ENCODE peak calls at places on chromosomes 1 and 21, in eight cellular contexts. S is CD4-positive, alpha-beta T cell; L is cardiac muscle cell; Y is neural crest cell; M is HFF-Myc; Z is heart left ventricle; Q is progenitor cell of endocrine pancreas; I is choroid plexus epithelial cell. B is an unnamed sample.

GRCh38 chr1:111139234-111139955 is 498 bp downstream of the DRAM2 start:
- DNase-seq in S (peak), L (peak), Y (peak), M (no peak), Z (peak), Q (peak), I (peak), B (peak)

GRCh38 chr1:78617615-78618026 is 2.6 kb upstream of the IFI44L start:
- DNase-seq in S (peak), L (peak), Y (peak), M (peak), Z (peak), Q (peak), I (peak), B (peak)

GRCh38 chr21:37244506-37245083 is 22.5 kb downstream of the VPS26C start:
- DNase-seq in S (no peak), L (no peak), Y (no peak), M (no peak), Z (no peak), Q (no peak), I (peak), B (no peak)

GRCh38 chr21:14064296-14064645 is 146.5 kb downstream of the LIPI start:
- DNase-seq in S (no peak), L (no peak), Y (no peak), M (no peak), Z (no peak), Q (no peak), I (no peak), B (no peak)

GRCh38 chr1:225318706-225319575 is 108.9 kb downstream of the LBR start:
- DNase-seq in S (no peak), L (peak), Y (peak), M (peak), Z (no peak), Q (peak), I (peak), B (peak)

GRCh38 chr1:2044510-2045319 is 5.5 kb upstream of the PRKCZ start:
- DNase-seq in S (peak), L (peak), Y (peak), M (no peak), Z (peak), Q (peak), I (peak), B (peak)

GRCh38 chr21:15355066-15355465 is 290.3 kb upstream of the NRIP1 start:
- DNase-seq in S (no peak), L (no peak), Y (no peak), M (no peak), Z (no peak), Q (no peak), I (peak), B (no peak)

GRCh38 chr1:97832490-97832889 is 88.3 kb downstream of the DPYD start:
- DNase-seq in S (no peak), L (no peak), Y (no peak), M (no peak), Z (peak), Q (no peak), I (peak), B (no peak)

GRCh38 chr1:116290920-116291465 is 82.1 kb upstream of the ATP1A1 start:
- DNase-seq in S (no peak), L (no peak), Y (no peak), M (no peak), Z (no peak), Q (no peak), I (no peak), B (no peak)

GRCh38 chr1:239367417-239367816 is 19.0 kb upstream of the CHRM3 start:
- DNase-seq in S (no peak), L (no peak), Y (no peak), M (no peak), Z (no peak), Q (no peak), I (no peak), B (no peak)

GRCh38 chr1:229427572-229427971 is 6.3 kb downstream of the ACTA1 start:
- DNase-seq in S (no peak), L (no peak), Y (no peak), M (no peak), Z (no peak), Q (no peak), I (no peak), B (no peak)

GRCh38 chr1:48214820-48215219 is 7.7 kb upstream of the SLC5A9 start:
- DNase-seq in S (no peak), L (no peak), Y (no peak), M (no peak), Z (no peak), Q (no peak), I (no peak), B (no peak)

GRCh38 chr1:7292033-7292681 is 478.9 kb upstream of the VAMP3 start:
- DNase-seq in S (no peak), L (no peak), Y (no peak), M (no peak), Z (no peak), Q (no peak), I (no peak), B (no peak)

GRCh38 chr1:113581323-113581722 is 178.0 kb downstream of the PHTF1 start:
- DNase-seq in S (no peak), L (no peak), Y (no peak), M (no peak), Z (no peak), Q (no peak), I (no peak), B (no peak)

GRCh38 chr1:41533731-41534080 is 49.2 kb upstream of the EDN2 start:
- DNase-seq in S (no peak), L (no peak), Y (no peak), M (no peak), Z (no peak), Q (no peak), I (no peak), B (no peak)

GRCh38 chr21:42122398-42122797 is 51.3 kb downstream of the UMODL1 start:
- DNase-seq in S (no peak), L (no peak), Y (no peak), M (no peak), Z (no peak), Q (no peak), I (no peak), B (no peak)

GRCh38 chr1:95309031-95309459 is 75.0 kb downstream of the RWDD3 start:
- DNase-seq in S (no peak), L (peak), Y (peak), M (no peak), Z (peak), Q (peak), I (peak), B (peak)

GRCh38 chr1:8348056-8348776 is 30.3 kb downstream of the SLC45A1 start:
- DNase-seq in S (no peak), L (no peak), Y (no peak), M (no peak), Z (no peak), Q (no peak), I (no peak), B (no peak)

GRCh38 chr1:95012389-95012788 is 60.4 kb downstream of the ALG14 start:
- DNase-seq in S (no peak), L (no peak), Y (no peak), M (peak), Z (no peak), Q (no peak), I (peak), B (no peak)

GRCh38 chr1:241271427-241271826 is 85.6 kb downstream of the RGS7 start:
- DNase-seq in S (no peak), L (no peak), Y (no peak), M (no peak), Z (no peak), Q (no peak), I (no peak), B (no peak)

GRCh38 chr1:220462756-220463155 is 65.2 kb upstream of the MARK1 start:
- DNase-seq in S (no peak), L (peak), Y (peak), M (no peak), Z (no peak), Q (no peak), I (no peak), B (peak)

GRCh38 chr1:165828581-165829329 is 1.3 kb downstream of the UCK2 start:
- DNase-seq in S (no peak), L (peak), Y (peak), M (peak), Z (peak), Q (peak), I (peak), B (peak)

GRCh38 chr1:17207966-17208418 is 3.1 kb downstream of the PADI1 start:
- DNase-seq in S (no peak), L (no peak), Y (no peak), M (peak), Z (no peak), Q (no peak), I (peak), B (no peak)

GRCh38 chr1:236753554-236753953 is 41.5 kb upstream of the MTR start:
- DNase-seq in S (no peak), L (peak), Y (no peak), M (no peak), Z (no peak), Q (no peak), I (peak), B (no peak)

GRCh38 chr1:169326644-169327316 is 40.8 kb downstream of the NME7 start:
- DNase-seq in S (no peak), L (no peak), Y (no peak), M (no peak), Z (no peak), Q (no peak), I (peak), B (no peak)

GRCh38 chr1:4108341-4108740 is 208.3 kb upstream of the C1orf174 start:
- DNase-seq in S (no peak), L (no peak), Y (no peak), M (no peak), Z (no peak), Q (no peak), I (no peak), B (peak)

GRCh38 chr1:204589409-204590038 is 73.3 kb downstream of the MDM4 start:
- DNase-seq in S (no peak), L (no peak), Y (no peak), M (no peak), Z (no peak), Q (no peak), I (no peak), B (no peak)

GRCh38 chr1:71587961-71588360 is 507.1 kb upstream of the ZRANB2 start:
- DNase-seq in S (no peak), L (peak), Y (no peak), M (peak), Z (no peak), Q (no peak), I (no peak), B (no peak)

GRCh38 chr1:16254263-16254948 is 17.4 kb upstream of the CPLANE2 start:
- DNase-seq in S (no peak), L (no peak), Y (no peak), M (no peak), Z (no peak), Q (no peak), I (no peak), B (no peak)

GRCh38 chr21:44918107-44918470 is 2.6 kb downstream of the ITGB2 start:
- DNase-seq in S (no peak), L (no peak), Y (no peak), M (no peak), Z (no peak), Q (no peak), I (no peak), B (no peak)

GRCh38 chr21:44583800-44584147 is 3.4 kb upstream of the KRTAP10-5 start:
- DNase-seq in S (no peak), L (no peak), Y (no peak), M (no peak), Z (no peak), Q (no peak), I (no peak), B (no peak)

GRCh38 chr1:31488528-31488927 is 75.5 kb downstream of the SERINC2 start:
- DNase-seq in S (no peak), L (no peak), Y (no peak), M (no peak), Z (no peak), Q (no peak), I (no peak), B (no peak)

GRCh38 chr1:180674603-180675530 is 43.0 kb downstream of the XPR1 start:
- DNase-seq in S (no peak), L (no peak), Y (no peak), M (no peak), Z (no peak), Q (no peak), I (peak), B (no peak)

GRCh38 chr1:230581446-230582079 is 60.7 kb upstream of the COG2 start:
- DNase-seq in S (no peak), L (no peak), Y (no peak), M (no peak), Z (no peak), Q (no peak), I (peak), B (no peak)
- TF ChIP-seq CTCF in S (no peak), L (no peak), Y (no peak), M (peak), Z (no peak), Q (no peak), I (peak), B (no peak)

GRCh38 chr1:201895913-201896807 is 7.5 kb downstream of the SHISA4 start:
- DNase-seq in S (peak), L (peak), Y (peak), M (peak), Z (peak), Q (peak), I (peak), B (peak)

GRCh38 chr1:201898240-201898894 is 9.7 kb downstream of the SHISA4 start:
- DNase-seq in S (no peak), L (no peak), Y (no peak), M (no peak), Z (no peak), Q (no peak), I (no peak), B (no peak)

GRCh38 chr1:201895120-201895665 is 6.5 kb downstream of the SHISA4 start:
- DNase-seq in S (no peak), L (no peak), Y (no peak), M (no peak), Z (no peak), Q (no peak), I (no peak), B (no peak)

GRCh38 chr1:201898992-201899391 is 10.3 kb downstream of the SHISA4 start:
- DNase-seq in S (no peak), L (no peak), Y (no peak), M (no peak), Z (no peak), Q (no peak), I (no peak), B (no peak)

DNA sequence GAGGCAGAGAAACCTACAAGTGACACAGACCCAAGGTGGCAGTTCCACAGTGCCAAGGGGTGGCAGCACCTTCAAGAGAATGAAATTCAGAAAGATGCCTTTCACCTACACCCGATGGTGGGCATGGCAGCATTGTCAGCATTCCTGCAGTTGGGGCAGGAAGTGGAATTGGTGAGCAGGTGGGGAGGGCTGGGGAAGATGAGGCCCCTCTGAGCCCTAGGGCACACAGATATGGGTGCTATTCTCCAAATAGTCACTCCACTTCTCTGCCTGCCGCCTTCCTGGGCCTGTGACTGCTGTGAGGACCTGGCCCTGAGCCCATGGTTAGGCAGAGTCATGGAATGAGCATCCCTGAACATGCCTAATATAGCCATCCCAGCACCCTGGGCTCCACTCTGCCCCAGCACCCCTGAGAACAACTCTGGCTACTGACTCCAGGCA is 8.3 kb downstream of the SHISA4 start:
- DNase-seq in S (no peak), L (no peak), Y (no peak), M (no peak), Z (peak), Q (no peak), I (no peak), B (no peak)
- TF ChIP-seq CTCF in S (no peak), L (no peak), Y (no peak), M (no peak), Z (no peak), Q (no peak), I (peak), B (no peak)

GRCh38 chr1:202005958-202006357 is 4.4 kb upstream of the ELF3 start:
- DNase-seq in S (no peak), L (peak), Y (no peak), M (no peak), Z (no peak), Q (no peak), I (peak), B (no peak)
- TF ChIP-seq CTCF in S (no peak), L (peak), Y (peak), M (peak), Z (peak), Q (peak), I (peak), B (peak)

DNA sequence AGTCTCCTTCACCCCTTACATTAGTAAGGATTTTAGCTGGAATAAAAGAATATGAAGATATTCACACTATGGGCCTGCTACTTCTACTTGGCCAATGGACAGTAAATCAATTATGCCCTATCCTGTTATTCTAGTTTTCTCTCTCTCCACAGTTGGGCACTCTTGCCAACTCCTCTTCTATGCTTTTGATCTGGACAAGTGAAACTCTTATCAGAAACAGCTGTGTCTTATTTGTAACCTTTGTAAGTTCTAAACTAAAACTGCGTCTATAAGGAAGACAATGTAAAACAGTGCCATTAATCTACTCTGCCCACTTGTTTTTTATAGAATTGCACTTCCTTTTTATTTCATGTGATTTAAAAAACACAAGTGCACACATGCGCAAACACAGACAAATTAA is 244.0 kb upstream of the DMRTA2 start:
- DNase-seq in S (no peak), L (no peak), Y (no peak), M (no peak), Z (no peak), Q (no peak), I (no peak), B (no peak)
- TF ChIP-seq CTCF in S (no peak), L (no peak), Y (no peak), M (no peak), Z (no peak), Q (no peak), I (no peak), B (no peak)

DNA sequence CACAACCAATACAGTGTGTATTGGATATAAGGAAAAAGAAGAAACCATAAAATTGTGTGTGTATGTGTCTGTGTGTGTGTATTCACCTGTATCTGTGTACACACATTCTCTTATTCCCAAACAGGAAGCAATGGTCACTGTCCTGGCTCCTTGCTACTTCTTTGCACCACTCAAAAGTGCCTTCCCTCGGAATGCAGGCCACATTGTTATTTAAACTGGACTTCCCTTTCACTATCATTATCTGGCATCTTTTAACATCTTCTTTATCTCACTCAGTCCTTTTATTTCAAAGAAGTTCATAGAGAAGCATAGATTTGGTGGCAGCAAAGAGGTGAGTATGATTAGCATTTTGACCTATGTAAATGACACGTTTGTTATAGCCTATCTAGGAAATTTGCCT is 803.7 kb downstream of the NCAM2 start:
- DNase-seq in S (no peak), L (no peak), Y (no peak), M (no peak), Z (no peak), Q (no peak), I (no peak), B (no peak)
- TF ChIP-seq CTCF in S (no peak), L (no peak), Y (no peak), M (no peak), Z (no peak), Q (no peak), I (no peak), B (no peak)

GRCh38 chr1:67361646-67362045 is 54.0 kb downstream of the IL12RB2 start:
- DNase-seq in S (no peak), L (no peak), Y (no peak), M (no peak), Z (no peak), Q (no peak), I (no peak), B (no peak)
- TF ChIP-seq CTCF in S (no peak), L (no peak), Y (no peak), M (no peak), Z (no peak), Q (no peak), I (no peak), B (no peak)

GRCh38 chr1:170823120-170823519 is 112.2 kb upstream of the MROH9 start:
- DNase-seq in S (no peak), L (no peak), Y (no peak), M (no peak), Z (no peak), Q (no peak), I (peak), B (no peak)

DNA sequence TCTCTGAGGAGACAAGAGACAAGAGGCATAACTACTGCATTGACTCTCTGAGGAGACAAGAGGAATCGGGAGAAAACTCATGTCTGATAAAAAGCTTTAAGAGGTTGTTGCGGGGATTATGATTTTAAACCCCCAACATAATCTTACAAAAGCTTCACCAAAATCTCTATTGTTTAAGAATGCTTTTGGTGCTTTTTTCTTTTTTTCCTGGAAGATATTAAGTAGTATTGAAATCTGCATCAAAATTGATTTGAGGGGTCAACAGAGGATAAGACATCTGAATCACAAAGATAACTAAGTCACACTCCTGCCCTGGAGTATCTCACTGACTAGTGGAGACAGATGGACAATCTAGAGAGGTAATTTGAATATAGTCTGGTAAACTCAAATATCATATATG is 115.6 kb upstream of the MROH9 start:
- DNase-seq in S (no peak), L (no peak), Y (no peak), M (no peak), Z (no peak), Q (no peak), I (no peak), B (no peak)
- TF ChIP-seq CTCF in S (no peak), L (no peak), Y (no peak), M (no peak), Z (no peak), Q (no peak), I (no peak), B (no peak)

DNA sequence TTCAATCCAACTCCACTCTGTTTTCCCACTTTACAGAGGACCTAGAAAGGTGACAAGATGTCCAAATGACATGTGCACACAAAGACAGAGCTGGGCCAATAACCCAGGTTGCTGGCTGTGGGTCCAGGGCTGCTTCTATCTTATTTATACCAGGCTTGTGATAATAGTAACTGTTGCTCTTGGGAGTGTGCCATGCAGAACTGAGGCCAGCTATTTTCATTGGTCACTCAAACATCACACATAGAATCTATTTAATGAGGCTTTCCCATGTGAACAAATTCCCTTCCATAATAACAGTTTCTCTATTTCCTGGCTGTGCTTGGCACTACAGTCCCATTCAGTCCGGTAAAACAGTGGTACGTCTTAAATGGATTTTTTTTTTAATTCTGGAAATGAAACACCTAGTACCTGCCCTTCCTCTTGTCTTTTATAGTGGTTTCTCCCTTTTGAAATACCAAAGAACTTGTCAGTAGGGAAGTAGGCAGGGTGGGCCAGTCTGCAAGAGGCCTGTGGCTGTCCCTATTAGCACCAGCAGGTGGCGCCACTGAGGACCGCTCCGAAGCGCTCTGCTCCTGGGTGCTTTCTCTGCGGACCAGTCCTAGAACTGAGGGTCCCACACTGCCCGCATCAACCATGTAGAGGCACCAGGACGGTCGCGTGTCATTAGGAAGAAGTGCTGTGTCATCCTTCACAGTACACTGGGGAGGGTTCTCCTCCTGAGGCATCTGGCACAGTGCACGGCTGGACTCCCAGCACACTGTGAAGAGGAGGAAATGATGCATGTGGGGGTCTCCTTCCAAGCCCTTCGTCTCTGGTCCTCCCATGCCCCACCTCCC is 52.1 kb downstream of the GPR161 start:
- DNase-seq in S (peak), L (peak), Y (peak), M (no peak), Z (peak), Q (peak), I (peak), B (peak)
- TF ChIP-seq CTCF in S (peak), L (peak), Y (peak), M (peak), Z (peak), Q (peak), I (peak), B (peak)

B was measured in nephron progenitor cell.